ENCODE peak calls at places on chromosomes 5 and 9, in ten cellular contexts. One of them, this sample, is unnamed.

GRCh38 chr5:109192027-109192426 is 217.7 kb downstream of the PJA2 start:
- DNase-seq in stimulated activated CD4-positive, alpha-beta T cell treated with anti-CD3 and anti-CD28 coated beads, Interleukin-1b, Interleukin-23, amount 100 ng/mL, for 4 hours: no peak
- DNase-seq in IMR-90: no peak
- DNase-seq in NCI-H510A: no peak
- DNase-seq in D341Med: no peak
- DNase-seq in uterus: no peak
- DNase-seq in neural crest cell: no peak
- DNase-seq in AG04450: no peak
- DNase-seq in naive thymus-derived CD4-positive, alpha-beta T cell: no peak
- DNase-seq in globus pallidus: no peak
- DNase-seq in this sample: no peak

GRCh38 chr9:81801190-81801589 is 111.8 kb upstream of the TLE1 start:
- DNase-seq in stimulated activated CD4-positive, alpha-beta T cell treated with anti-CD3 and anti-CD28 coated beads, Interleukin-1b, Interleukin-23, amount 100 ng/mL, for 4 hours: no peak
- DNase-seq in IMR-90: peak
- DNase-seq in NCI-H510A: no peak
- DNase-seq in D341Med: no peak
- DNase-seq in uterus: peak
- DNase-seq in neural crest cell: no peak
- DNase-seq in AG04450: no peak
- DNase-seq in naive thymus-derived CD4-positive, alpha-beta T cell: no peak
- DNase-seq in globus pallidus: no peak
- DNase-seq in this sample: no peak

GRCh38 chr9:136048560-136049411 is 46.3 kb downstream of the NACC2 start:
- DNase-seq in stimulated activated CD4-positive, alpha-beta T cell treated with anti-CD3 and anti-CD28 coated beads, Interleukin-1b, Interleukin-23, amount 100 ng/mL, for 4 hours: no peak
- DNase-seq in IMR-90: no peak
- DNase-seq in NCI-H510A: no peak
- DNase-seq in D341Med: peak
- DNase-seq in uterus: no peak
- DNase-seq in neural crest cell: no peak
- DNase-seq in AG04450: no peak
- DNase-seq in naive thymus-derived CD4-positive, alpha-beta T cell: no peak
- DNase-seq in globus pallidus: no peak
- DNase-seq in this sample: no peak

GRCh38 chr9:34633851-34634550 is 3.6 kb downstream of the SIGMAR1 start:
- DNase-seq in stimulated activated CD4-positive, alpha-beta T cell treated with anti-CD3 and anti-CD28 coated beads, Interleukin-1b, Interleukin-23, amount 100 ng/mL, for 4 hours: peak
- DNase-seq in IMR-90: peak
- DNase-seq in NCI-H510A: no peak
- DNase-seq in D341Med: peak
- DNase-seq in uterus: peak
- DNase-seq in neural crest cell: peak
- DNase-seq in AG04450: no peak
- DNase-seq in naive thymus-derived CD4-positive, alpha-beta T cell: peak
- DNase-seq in globus pallidus: peak
- DNase-seq in this sample: no peak

GRCh38 chr9:113911850-113912249 is 35.7 kb downstream of the ZNF618 start:
- DNase-seq in stimulated activated CD4-positive, alpha-beta T cell treated with anti-CD3 and anti-CD28 coated beads, Interleukin-1b, Interleukin-23, amount 100 ng/mL, for 4 hours: no peak
- DNase-seq in IMR-90: no peak
- DNase-seq in NCI-H510A: peak
- DNase-seq in D341Med: no peak
- DNase-seq in uterus: no peak
- DNase-seq in neural crest cell: no peak
- DNase-seq in AG04450: no peak
- DNase-seq in naive thymus-derived CD4-positive, alpha-beta T cell: no peak
- DNase-seq in globus pallidus: no peak
- DNase-seq in this sample: no peak

GRCh38 chr9:27391495-27391894 is 94.5 kb upstream of the EQTN start:
- DNase-seq in stimulated activated CD4-positive, alpha-beta T cell treated with anti-CD3 and anti-CD28 coated beads, Interleukin-1b, Interleukin-23, amount 100 ng/mL, for 4 hours: no peak
- DNase-seq in IMR-90: no peak
- DNase-seq in NCI-H510A: no peak
- DNase-seq in D341Med: no peak
- DNase-seq in uterus: no peak
- DNase-seq in neural crest cell: no peak
- DNase-seq in AG04450: no peak
- DNase-seq in naive thymus-derived CD4-positive, alpha-beta T cell: no peak
- DNase-seq in globus pallidus: no peak
- DNase-seq in this sample: no peak

GRCh38 chr5:95142145-95142544 is 142.7 kb downstream of the MCTP1 start:
- DNase-seq in stimulated activated CD4-positive, alpha-beta T cell treated with anti-CD3 and anti-CD28 coated beads, Interleukin-1b, Interleukin-23, amount 100 ng/mL, for 4 hours: no peak
- DNase-seq in IMR-90: no peak
- DNase-seq in NCI-H510A: no peak
- DNase-seq in D341Med: no peak
- DNase-seq in uterus: no peak
- DNase-seq in neural crest cell: no peak
- DNase-seq in AG04450: no peak
- DNase-seq in naive thymus-derived CD4-positive, alpha-beta T cell: no peak
- DNase-seq in globus pallidus: no peak
- DNase-seq in this sample: no peak

GRCh38 chr5:174273325-174273724 is 227.8 kb downstream of the NSG2 start:
- DNase-seq in stimulated activated CD4-positive, alpha-beta T cell treated with anti-CD3 and anti-CD28 coated beads, Interleukin-1b, Interleukin-23, amount 100 ng/mL, for 4 hours: no peak
- DNase-seq in IMR-90: no peak
- DNase-seq in NCI-H510A: no peak
- DNase-seq in D341Med: no peak
- DNase-seq in uterus: no peak
- DNase-seq in neural crest cell: no peak
- DNase-seq in AG04450: no peak
- DNase-seq in naive thymus-derived CD4-positive, alpha-beta T cell: no peak
- DNase-seq in globus pallidus: no peak
- DNase-seq in this sample: no peak

GRCh38 chr5:179401-179800 is 11.9 kb upstream of the LRRC14B start:
- DNase-seq in stimulated activated CD4-positive, alpha-beta T cell treated with anti-CD3 and anti-CD28 coated beads, Interleukin-1b, Interleukin-23, amount 100 ng/mL, for 4 hours: no peak
- DNase-seq in IMR-90: no peak
- DNase-seq in NCI-H510A: no peak
- DNase-seq in D341Med: no peak
- DNase-seq in uterus: no peak
- DNase-seq in neural crest cell: no peak
- DNase-seq in AG04450: no peak
- DNase-seq in naive thymus-derived CD4-positive, alpha-beta T cell: no peak
- DNase-seq in globus pallidus: no peak
- DNase-seq in this sample: no peak

GRCh38 chr9:94644543-94644942 is 5.2 kb upstream of the FBP1 start:
- DNase-seq in stimulated activated CD4-positive, alpha-beta T cell treated with anti-CD3 and anti-CD28 coated beads, Interleukin-1b, Interleukin-23, amount 100 ng/mL, for 4 hours: no peak
- DNase-seq in IMR-90: no peak
- DNase-seq in NCI-H510A: no peak
- DNase-seq in D341Med: no peak
- DNase-seq in uterus: no peak
- DNase-seq in neural crest cell: no peak
- DNase-seq in AG04450: no peak
- DNase-seq in naive thymus-derived CD4-positive, alpha-beta T cell: no peak
- DNase-seq in globus pallidus: no peak
- DNase-seq in this sample: no peak

GRCh38 chr5:133953568-133954145 is 14.8 kb downstream of the C5orf15 start:
- DNase-seq in stimulated activated CD4-positive, alpha-beta T cell treated with anti-CD3 and anti-CD28 coated beads, Interleukin-1b, Interleukin-23, amount 100 ng/mL, for 4 hours: no peak
- DNase-seq in IMR-90: no peak
- DNase-seq in NCI-H510A: no peak
- DNase-seq in D341Med: no peak
- DNase-seq in uterus: no peak
- DNase-seq in neural crest cell: no peak
- DNase-seq in AG04450: no peak
- DNase-seq in naive thymus-derived CD4-positive, alpha-beta T cell: no peak
- DNase-seq in globus pallidus: no peak
- DNase-seq in this sample: no peak

GRCh38 chr5:58294598-58295298 is 165.1 kb downstream of the PLK2 start:
- DNase-seq in stimulated activated CD4-positive, alpha-beta T cell treated with anti-CD3 and anti-CD28 coated beads, Interleukin-1b, Interleukin-23, amount 100 ng/mL, for 4 hours: no peak
- DNase-seq in IMR-90: peak
- DNase-seq in NCI-H510A: no peak
- DNase-seq in D341Med: no peak
- DNase-seq in uterus: no peak
- DNase-seq in neural crest cell: no peak
- DNase-seq in AG04450: no peak
- DNase-seq in naive thymus-derived CD4-positive, alpha-beta T cell: no peak
- DNase-seq in globus pallidus: no peak
- DNase-seq in this sample: no peak

GRCh38 chr5:92890841-92891244 is 690.2 kb downstream of the NR2F1-AS1 start:
- DNase-seq in stimulated activated CD4-positive, alpha-beta T cell treated with anti-CD3 and anti-CD28 coated beads, Interleukin-1b, Interleukin-23, amount 100 ng/mL, for 4 hours: no peak
- DNase-seq in IMR-90: peak
- DNase-seq in NCI-H510A: no peak
- DNase-seq in D341Med: no peak
- DNase-seq in uterus: no peak
- DNase-seq in neural crest cell: no peak
- DNase-seq in AG04450: no peak
- DNase-seq in naive thymus-derived CD4-positive, alpha-beta T cell: no peak
- DNase-seq in globus pallidus: no peak
- DNase-seq in this sample: no peak

GRCh38 chr9:69331444-69331843 is 6.4 kb downstream of the ENTREP1 start:
- DNase-seq in stimulated activated CD4-positive, alpha-beta T cell treated with anti-CD3 and anti-CD28 coated beads, Interleukin-1b, Interleukin-23, amount 100 ng/mL, for 4 hours: no peak
- DNase-seq in IMR-90: no peak
- DNase-seq in NCI-H510A: no peak
- DNase-seq in D341Med: no peak
- DNase-seq in uterus: no peak
- DNase-seq in neural crest cell: no peak
- DNase-seq in AG04450: no peak
- DNase-seq in naive thymus-derived CD4-positive, alpha-beta T cell: no peak
- DNase-seq in globus pallidus: no peak
- DNase-seq in this sample: no peak

GRCh38 chr5:69129413-69129812 is 35.6 kb downstream of the SLC30A5 start:
- DNase-seq in stimulated activated CD4-positive, alpha-beta T cell treated with anti-CD3 and anti-CD28 coated beads, Interleukin-1b, Interleukin-23, amount 100 ng/mL, for 4 hours: no peak
- DNase-seq in IMR-90: peak
- DNase-seq in NCI-H510A: no peak
- DNase-seq in D341Med: no peak
- DNase-seq in uterus: no peak
- DNase-seq in neural crest cell: no peak
- DNase-seq in AG04450: peak
- DNase-seq in naive thymus-derived CD4-positive, alpha-beta T cell: no peak
- DNase-seq in globus pallidus: no peak
- DNase-seq in this sample: peak

GRCh38 chr5:116371431-116371830 is 203.2 kb downstream of the SEMA6A start:
- DNase-seq in stimulated activated CD4-positive, alpha-beta T cell treated with anti-CD3 and anti-CD28 coated beads, Interleukin-1b, Interleukin-23, amount 100 ng/mL, for 4 hours: no peak
- DNase-seq in IMR-90: no peak
- DNase-seq in NCI-H510A: no peak
- DNase-seq in D341Med: no peak
- DNase-seq in uterus: no peak
- DNase-seq in neural crest cell: no peak
- DNase-seq in AG04450: no peak
- DNase-seq in naive thymus-derived CD4-positive, alpha-beta T cell: no peak
- DNase-seq in globus pallidus: no peak
- DNase-seq in this sample: no peak

GRCh38 chr9:136506425-136506824 is 23.6 kb upstream of the SEC16A start:
- DNase-seq in stimulated activated CD4-positive, alpha-beta T cell treated with anti-CD3 and anti-CD28 coated beads, Interleukin-1b, Interleukin-23, amount 100 ng/mL, for 4 hours: no peak
- DNase-seq in IMR-90: no peak
- DNase-seq in NCI-H510A: no peak
- DNase-seq in D341Med: no peak
- DNase-seq in uterus: no peak
- DNase-seq in neural crest cell: no peak
- DNase-seq in AG04450: no peak
- DNase-seq in naive thymus-derived CD4-positive, alpha-beta T cell: no peak
- DNase-seq in globus pallidus: no peak
- DNase-seq in this sample: no peak

This sample was measured in HFF-Myc.